ENCODE peak calls at places on chromosomes 13 and 19, in nine cellular contexts. J is AG04450, W is foreskin keratinocyte, G is heart left ventricle, P is colonic mucosa, F is GM23338, K is upper lobe of right lung, R is Peyer's patch, N is bronchial epithelial cell. T is an unnamed sample.

GRCh38 chr13:114131581-114132418 is 623 bp downstream of the RASA3 start:
- DNase-seq in J (no peak), W (peak), G (no peak), P (no peak), F (peak), K (no peak), R (no peak), N (no peak), T (no peak)

GRCh38 chr19:45049073-45049736 is 10.4 kb downstream of the CLASRP start:
- DNase-seq in J (no peak), W (peak), G (no peak), P (no peak), F (no peak), K (no peak), R (no peak), N (peak), T (no peak)

GRCh38 chr19:7505682-7506384 is 10.1 kb upstream of the ZNF358 start:
- DNase-seq in J (no peak), W (no peak), G (peak), P (no peak), F (peak), K (no peak), R (peak), N (no peak), T (peak)

GRCh38 chr13:24500977-24501376 is 11.6 kb downstream of the PARP4 start:
- DNase-seq in J (no peak), W (peak), G (no peak), P (no peak), F (no peak), K (no peak), R (no peak), N (peak), T (no peak)

GRCh38 chr19:36963262-36963661 is 47.1 kb downstream of the ZNF568 start:
- DNase-seq in J (no peak), W (no peak), G (no peak), P (no peak), F (no peak), K (no peak), R (no peak), N (no peak), T (no peak)

GRCh38 chr13:107202371-107203023 is 634.6 kb upstream of the ARGLU1 start:
- DNase-seq in J (no peak), W (peak), G (peak), P (no peak), F (no peak), K (no peak), R (no peak), N (peak), T (peak)

GRCh38 chr13:44334751-44335150 is 38.9 kb upstream of the SERP2 start:
- DNase-seq in J (no peak), W (no peak), G (no peak), P (no peak), F (no peak), K (no peak), R (no peak), N (no peak), T (no peak)

GRCh38 chr13:109816112-109816978 is 30.0 kb upstream of the IRS2 start:
- DNase-seq in J (no peak), W (no peak), G (no peak), P (no peak), F (peak), K (no peak), R (no peak), N (peak), T (no peak)

GRCh38 chr13:74570834-74571233 is 436.6 kb upstream of the KLF12 start:
- DNase-seq in J (peak), W (no peak), G (no peak), P (no peak), F (no peak), K (no peak), R (no peak), N (peak), T (no peak)

GRCh38 chr19:3849092-3849491 is 19.7 kb downstream of the ZFR2 start:
- DNase-seq in J (no peak), W (no peak), G (no peak), P (no peak), F (peak), K (no peak), R (no peak), N (peak), T (peak)

GRCh38 chr19:7417671-7418324 is 69.1 kb downstream of the ARHGEF18 start:
- DNase-seq in J (no peak), W (no peak), G (no peak), P (no peak), F (peak), K (no peak), R (no peak), N (peak), T (no peak)

GRCh38 chr13:76759877-76760276 is 126.3 kb downstream of the KCTD12 start:
- DNase-seq in J (no peak), W (no peak), G (no peak), P (no peak), F (no peak), K (no peak), R (no peak), N (no peak), T (no peak)

GRCh38 chr13:110359840-110360301 is 52.8 kb downstream of the COL4A2 start:
- DNase-seq in J (peak), W (no peak), G (no peak), P (no peak), F (no peak), K (no peak), R (no peak), N (no peak), T (no peak)

GRCh38 chr13:53137777-53138176 is 109.2 kb downstream of the OLFM4 start:
- DNase-seq in J (peak), W (no peak), G (no peak), P (peak), F (no peak), K (no peak), R (no peak), N (peak), T (no peak)

GRCh38 chr13:110001622-110002275 is 215.4 kb upstream of the IRS2 start:
- DNase-seq in J (peak), W (peak), G (no peak), P (no peak), F (no peak), K (no peak), R (no peak), N (peak), T (no peak)

GRCh38 chr19:2302319-2303208 is 5.4 kb downstream of the LINGO3 start:
- DNase-seq in J (no peak), W (no peak), G (peak), P (no peak), F (peak), K (no peak), R (no peak), N (no peak), T (no peak)

GRCh38 chr13:30725331-30726085 is 9.8 kb upstream of the ALOX5AP start:
- DNase-seq in J (no peak), W (no peak), G (no peak), P (no peak), F (no peak), K (no peak), R (no peak), N (no peak), T (no peak)

GRCh38 chr13:27122036-27122435 is 49.6 kb downstream of the USP12 start:
- DNase-seq in J (no peak), W (no peak), G (no peak), P (no peak), F (no peak), K (no peak), R (no peak), N (no peak), T (no peak)

GRCh38 chr19:5115771-5116202 is 146.9 kb downstream of the KDM4B start:
- DNase-seq in J (no peak), W (no peak), G (no peak), P (no peak), F (no peak), K (no peak), R (no peak), N (no peak), T (no peak)

GRCh38 chr19:54518844-54519243 is 16.2 kb downstream of the LAIR2 start:
- DNase-seq in J (no peak), W (no peak), G (no peak), P (no peak), F (no peak), K (no peak), R (no peak), N (peak), T (peak)

GRCh38 chr13:113321546-113321945 is 24.5 kb downstream of the LAMP1 start:
- DNase-seq in J (no peak), W (no peak), G (peak), P (no peak), F (no peak), K (no peak), R (no peak), N (no peak), T (no peak)

GRCh38 chr13:48401480-48401879 is 11.4 kb downstream of the LPAR6 start:
- DNase-seq in J (no peak), W (no peak), G (no peak), P (no peak), F (no peak), K (no peak), R (no peak), N (peak), T (no peak)

GRCh38 chr13:74062933-74063332 is 71.3 kb downstream of the KLF12 start:
- DNase-seq in J (no peak), W (no peak), G (peak), P (peak), F (no peak), K (no peak), R (no peak), N (no peak), T (no peak)

GRCh38 chr13:110915057-110915873 is at the start of gene ANKRD10:
- DNase-seq in J (peak), W (peak), G (peak), P (peak), F (peak), K (peak), R (peak), N (peak), T (peak)

GRCh38 chr19:7373862-7374261 is 25.1 kb downstream of the ARHGEF18 start:
- DNase-seq in J (no peak), W (no peak), G (no peak), P (no peak), F (no peak), K (no peak), R (peak), N (peak), T (no peak)

GRCh38 chr13:98512774-98513327 is 64.1 kb downstream of the STK24 start:
- DNase-seq in J (no peak), W (no peak), G (no peak), P (no peak), F (no peak), K (peak), R (no peak), N (no peak), T (no peak)

GRCh38 chr13:48304132-48304876 is 753 bp downstream of the RB1 start:
- DNase-seq in J (peak), W (no peak), G (peak), P (peak), F (no peak), K (no peak), R (peak), N (peak), T (peak)

GRCh38 chr13:113110048-113110851 is 4.7 kb downstream of the F7 start:
- DNase-seq in J (no peak), W (no peak), G (peak), P (no peak), F (peak), K (peak), R (peak), N (no peak), T (no peak)

GRCh38 chr19:1027953-1028902 is 1.8 kb downstream of the CNN2 start:
- DNase-seq in J (peak), W (peak), G (peak), P (peak), F (peak), K (peak), R (peak), N (peak), T (peak)

GRCh38 chr13:26074706-26075105 is 22.9 kb upstream of the SHISA2 start:
- DNase-seq in J (no peak), W (no peak), G (no peak), P (no peak), F (no peak), K (no peak), R (no peak), N (no peak), T (peak)

GRCh38 chr19:384801-385169 is 24.2 kb downstream of the C2CD4C start:
- DNase-seq in J (no peak), W (no peak), G (peak), P (no peak), F (no peak), K (no peak), R (no peak), N (no peak), T (no peak)

GRCh38 chr19:45216677-45217076 is 28.5 kb downstream of the EXOC3L2 start:
- DNase-seq in J (no peak), W (no peak), G (no peak), P (no peak), F (no peak), K (no peak), R (no peak), N (no peak), T (no peak)

GRCh38 chr19:6571167-6571566 is 19.8 kb downstream of the CD70 start:
- DNase-seq in J (no peak), W (no peak), G (no peak), P (no peak), F (no peak), K (no peak), R (no peak), N (no peak), T (no peak)

GRCh38 chr19:10259162-10259905 is 7.3 kb downstream of the MRPL4 start:
- DNase-seq in J (peak), W (no peak), G (peak), P (peak), F (peak), K (peak), R (peak), N (peak), T (peak)

GRCh38 chr13:67367385-67367784 is 137.2 kb upstream of the PCDH9 start:
- DNase-seq in J (no peak), W (no peak), G (no peak), P (no peak), F (no peak), K (no peak), R (no peak), N (no peak), T (no peak)

GRCh38 chr19:1851581-1852293 is 3.5 kb upstream of the REXO1 start:
- DNase-seq in J (no peak), W (no peak), G (peak), P (no peak), F (peak), K (no peak), R (no peak), N (no peak), T (no peak)

GRCh38 chr13:38687246-38688229 is 661 bp downstream of the FREM2 start:
- DNase-seq in J (no peak), W (peak), G (peak), P (no peak), F (peak), K (peak), R (peak), N (no peak), T (peak)

GRCh38 chr13:38686635-38687245 is at the start of gene FREM2:
- DNase-seq in J (no peak), W (peak), G (no peak), P (peak), F (peak), K (peak), R (peak), N (peak), T (peak)

GRCh38 chr13:38684714-38685113 is 2.2 kb upstream of the FREM2 start:
- DNase-seq in J (no peak), W (no peak), G (no peak), P (no peak), F (no peak), K (no peak), R (no peak), N (no peak), T (no peak)

GRCh38 chr13:38688674-38689073 is 1.8 kb downstream of the FREM2 start:
- DNase-seq in J (no peak), W (no peak), G (no peak), P (no peak), F (no peak), K (peak), R (no peak), N (no peak), T (no peak)

DNA sequence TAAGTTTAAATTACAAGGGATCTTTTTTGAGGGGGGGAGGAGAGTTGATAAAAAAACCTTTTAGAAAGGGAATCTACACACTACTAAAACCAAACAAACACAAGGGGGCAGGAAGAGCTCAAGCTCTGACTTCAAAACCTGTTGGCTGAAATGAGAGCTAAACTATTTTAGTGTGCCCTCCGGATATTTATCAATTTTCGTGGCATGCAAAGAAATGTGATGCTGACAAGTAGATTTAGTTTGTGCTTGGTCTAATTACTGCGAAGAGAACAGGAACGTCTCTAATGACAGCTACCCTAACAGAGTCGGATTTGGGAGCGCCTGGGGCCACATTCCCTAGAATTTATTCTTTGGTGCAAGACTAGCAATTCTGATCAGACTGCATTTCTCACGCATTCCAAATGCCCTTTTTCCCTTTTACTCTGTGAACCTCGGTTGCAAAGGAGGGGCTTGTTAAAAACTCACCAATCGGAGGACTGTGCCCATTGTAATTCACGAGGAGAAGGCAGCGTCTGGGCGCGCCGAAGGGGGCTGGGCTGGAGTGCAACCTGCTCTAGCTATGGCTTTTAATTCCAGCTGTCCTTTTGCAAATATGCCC is 804 bp upstream of the FREM2 start:
- DNase-seq in J (no peak), W (peak), G (no peak), P (peak), F (peak), K (no peak), R (no peak), N (peak), T (peak)
- TF ChIP-seq CTCF in J (no peak), W (peak), G (peak), P (no peak), F (peak), K (peak), R (no peak), N (peak), T (no peak)

GRCh38 chr13:59755647-59756290 is 408.0 kb downstream of the DIAPH3 start:
- DNase-seq in J (no peak), W (no peak), G (no peak), P (no peak), F (no peak), K (no peak), R (no peak), N (peak), T (no peak)

GRCh38 chr13:59747529-59747928 is 416.2 kb downstream of the DIAPH3 start:
- DNase-seq in J (no peak), W (no peak), G (no peak), P (no peak), F (peak), K (no peak), R (no peak), N (no peak), T (no peak)

GRCh38 chr13:59746291-59746962 is 417.3 kb downstream of the DIAPH3 start:
- DNase-seq in J (peak), W (peak), G (no peak), P (no peak), F (no peak), K (no peak), R (no peak), N (peak), T (no peak)

GRCh38 chr13:59754411-59754810 is 409.3 kb downstream of the DIAPH3 start:
- DNase-seq in J (no peak), W (no peak), G (no peak), P (no peak), F (no peak), K (no peak), R (no peak), N (no peak), T (no peak)

DNA sequence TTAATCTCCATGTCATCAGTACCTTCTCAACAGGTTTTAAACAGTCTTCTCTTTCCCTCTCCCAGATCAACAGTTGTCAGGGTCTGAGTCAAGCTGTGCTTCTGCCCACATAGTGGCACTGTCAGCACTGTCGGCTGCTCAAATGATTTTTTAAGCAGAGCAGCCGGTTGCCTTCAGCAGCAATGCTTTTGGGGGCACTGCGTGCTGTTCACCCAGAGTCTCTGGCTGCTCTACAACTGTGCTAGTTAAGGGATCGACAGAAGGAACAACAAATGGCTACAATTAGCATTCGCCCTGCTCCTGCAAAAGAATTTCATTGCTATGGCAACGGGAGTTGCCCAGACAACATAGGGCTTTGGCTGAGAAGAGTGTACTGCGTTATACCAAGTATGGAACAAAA is 412.9 kb downstream of the DIAPH3 start:
- DNase-seq in J (peak), W (peak), G (no peak), P (no peak), F (peak), K (no peak), R (no peak), N (peak), T (no peak)
- TF ChIP-seq CTCF in J (peak), W (peak), G (no peak), P (no peak), F (no peak), K (no peak), R (no peak), N (no peak), T (no peak)

GRCh38 chr13:42835012-42835411 is 53.6 kb downstream of the FAM216B start:
- DNase-seq in J (no peak), W (no peak), G (no peak), P (no peak), F (no peak), K (no peak), R (no peak), N (no peak), T (no peak)

GRCh38 chr13:42832341-42833153 is 51.2 kb downstream of the FAM216B start:
- DNase-seq in J (no peak), W (no peak), G (no peak), P (no peak), F (no peak), K (no peak), R (no peak), N (peak), T (no peak)

GRCh38 chr13:42836930-42837329 is 55.5 kb downstream of the FAM216B start:
- DNase-seq in J (no peak), W (no peak), G (no peak), P (no peak), F (peak), K (no peak), R (no peak), N (peak), T (peak)
- TF ChIP-seq CTCF in J (peak), W (peak), G (peak), P (no peak), F (peak), K (peak), R (peak), N (peak), T (no peak)

DNA sequence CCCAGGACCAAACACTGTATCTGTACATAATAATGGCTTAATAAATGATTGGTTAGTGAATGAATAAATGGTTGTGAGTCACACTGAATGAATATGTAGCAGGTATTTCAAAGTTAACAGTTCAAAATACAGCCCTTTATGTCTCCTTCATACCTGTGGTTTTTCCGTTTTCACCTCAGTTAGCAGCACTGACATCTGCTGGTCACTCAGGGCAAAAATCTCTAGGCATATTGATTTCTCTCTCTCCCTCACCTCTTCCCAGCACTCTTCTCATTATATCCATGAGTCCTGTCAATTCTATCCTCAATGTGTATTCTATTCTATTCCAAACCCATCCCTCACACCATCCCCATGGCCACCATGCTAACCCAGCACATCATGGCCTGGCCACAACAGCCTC is 76.2 kb downstream of the PEG3 start:
- DNase-seq in J (no peak), W (no peak), G (no peak), P (no peak), F (no peak), K (no peak), R (no peak), N (peak), T (no peak)
- TF ChIP-seq CTCF in J (no peak), W (peak), G (no peak), P (no peak), F (no peak), K (no peak), R (no peak), N (peak), T (no peak)

GRCh38 chr13:106083620-106084350 is 451.7 kb downstream of the EFNB2 start:
- DNase-seq in J (no peak), W (peak), G (no peak), P (peak), F (peak), K (no peak), R (no peak), N (peak), T (peak)
- TF ChIP-seq CTCF in J (peak), W (peak), G (peak), P (peak), F (peak), K (peak), R (peak), N (peak), T (no peak)

GRCh38 chr13:94192576-94192975 is 286.9 kb downstream of the DCT start:
- DNase-seq in J (no peak), W (no peak), G (no peak), P (no peak), F (peak), K (no peak), R (no peak), N (peak), T (no peak)
- TF ChIP-seq CTCF in J (peak), W (peak), G (peak), P (peak), F (peak), K (peak), R (peak), N (peak), T (no peak)